ENCODE peak calls at places on chromosomes 11 and 22, in seven cellular contexts. One of them, this sample, is unnamed.

GRCh38 chr22:36540867-36541642 is 12.1 kb upstream of the EIF3D start:
- DNase-seq in EL: peak; percentile 64
- DNase-seq in small intestine: no peak
- DNase-seq in nucleus accumbens: no peak
- DNase-seq in GM18507: no peak
- DNase-seq in uterus: no peak
- DNase-seq in epithelial cell of esophagus: no peak
- DNase-seq in this sample: peak; percentile 73

GRCh38 chr11:1198766-1199688 is 23.8 kb upstream of the MUC5B start:
- DNase-seq in EL: no peak
- DNase-seq in small intestine: no peak
- DNase-seq in nucleus accumbens: no peak
- DNase-seq in GM18507: no peak
- DNase-seq in uterus: peak; percentile 11
- DNase-seq in epithelial cell of esophagus: no peak
- DNase-seq in this sample: no peak

GRCh38 chr22:35328472-35328885 is 28.8 kb downstream of the TOM1 start:
- DNase-seq in EL: no peak
- DNase-seq in small intestine: no peak
- DNase-seq in nucleus accumbens: no peak
- DNase-seq in GM18507: no peak
- DNase-seq in uterus: no peak
- DNase-seq in epithelial cell of esophagus: no peak
- DNase-seq in this sample: no peak

GRCh38 chr11:68077617-68078592 is 39.1 kb downstream of the TCIRG1 start:
- DNase-seq in EL: no peak
- DNase-seq in small intestine: no peak
- DNase-seq in nucleus accumbens: no peak
- DNase-seq in GM18507: peak; percentile 64
- DNase-seq in uterus: no peak
- DNase-seq in epithelial cell of esophagus: peak; percentile 25
- DNase-seq in this sample: no peak

GRCh38 chr22:49040111-49040510 is 787.6 kb downstream of the BRD1 start:
- DNase-seq in EL: no peak
- DNase-seq in small intestine: no peak
- DNase-seq in nucleus accumbens: no peak
- DNase-seq in GM18507: no peak
- DNase-seq in uterus: no peak
- DNase-seq in epithelial cell of esophagus: no peak
- DNase-seq in this sample: no peak

GRCh38 chr11:57763568-57763967 is 2.0 kb downstream of the CTNND1 start:
- DNase-seq in EL: peak; percentile 58
- DNase-seq in small intestine: peak; percentile 68
- DNase-seq in nucleus accumbens: no peak
- DNase-seq in GM18507: no peak
- DNase-seq in uterus: no peak
- DNase-seq in epithelial cell of esophagus: peak; percentile 69
- DNase-seq in this sample: peak; percentile 45

GRCh38 chr22:30584441-30584840 is 7.3 kb downstream of the PES1 start:
- DNase-seq in EL: no peak
- DNase-seq in small intestine: no peak
- DNase-seq in nucleus accumbens: no peak
- DNase-seq in GM18507: no peak
- DNase-seq in uterus: no peak
- DNase-seq in epithelial cell of esophagus: no peak
- DNase-seq in this sample: no peak

GRCh38 chr22:33757443-33758124 is 162.7 kb downstream of the LARGE1 start:
- DNase-seq in EL: no peak
- DNase-seq in small intestine: no peak
- DNase-seq in nucleus accumbens: no peak
- DNase-seq in GM18507: no peak
- DNase-seq in uterus: peak; percentile 61
- DNase-seq in epithelial cell of esophagus: no peak
- DNase-seq in this sample: no peak

GRCh38 chr11:20467458-20468185 is 80.1 kb downstream of the PRMT3 start:
- DNase-seq in EL: no peak
- DNase-seq in small intestine: no peak
- DNase-seq in nucleus accumbens: no peak
- DNase-seq in GM18507: no peak
- DNase-seq in uterus: no peak
- DNase-seq in epithelial cell of esophagus: no peak
- DNase-seq in this sample: no peak

GRCh38 chr11:26297179-26297970 is 34.6 kb upstream of the ANO3 start:
- DNase-seq in EL: peak; percentile 43
- DNase-seq in small intestine: peak; percentile 47
- DNase-seq in nucleus accumbens: no peak
- DNase-seq in GM18507: no peak
- DNase-seq in uterus: no peak
- DNase-seq in epithelial cell of esophagus: peak; percentile 82
- DNase-seq in this sample: peak; percentile 14

GRCh38 chr22:31983911-31984661 is 39.8 kb downstream of the YWHAH start:
- DNase-seq in EL: no peak
- DNase-seq in small intestine: peak; percentile 51
- DNase-seq in nucleus accumbens: no peak
- DNase-seq in GM18507: no peak
- DNase-seq in uterus: no peak
- DNase-seq in epithelial cell of esophagus: no peak
- DNase-seq in this sample: no peak

GRCh38 chr11:93005239-93005638 is 35.8 kb downstream of the MTNR1B start:
- DNase-seq in EL: peak; percentile 12
- DNase-seq in small intestine: no peak
- DNase-seq in nucleus accumbens: no peak
- DNase-seq in GM18507: no peak
- DNase-seq in uterus: no peak
- DNase-seq in epithelial cell of esophagus: peak; percentile 93
- DNase-seq in this sample: no peak

GRCh38 chr11:69705901-69706787 is 2.3 kb upstream of the FGF19 start:
- DNase-seq in EL: no peak
- DNase-seq in small intestine: peak; percentile 49
- DNase-seq in nucleus accumbens: no peak
- DNase-seq in GM18507: no peak
- DNase-seq in uterus: no peak
- DNase-seq in epithelial cell of esophagus: no peak
- DNase-seq in this sample: no peak

GRCh38 chr11:18526521-18527296 is at the start of gene TSG101:
- DNase-seq in EL: peak; percentile 94
- DNase-seq in small intestine: peak; percentile 94
- DNase-seq in nucleus accumbens: peak; percentile 83
- DNase-seq in GM18507: peak; percentile 88
- DNase-seq in uterus: peak; percentile 92
- DNase-seq in epithelial cell of esophagus: peak; percentile 93
- DNase-seq in this sample: peak; percentile 93

GRCh38 chr22:45540122-45540521 is 37.4 kb downstream of the FBLN1 start:
- DNase-seq in EL: no peak
- DNase-seq in small intestine: no peak
- DNase-seq in nucleus accumbens: no peak
- DNase-seq in GM18507: no peak
- DNase-seq in uterus: no peak
- DNase-seq in epithelial cell of esophagus: no peak
- DNase-seq in this sample: peak; percentile 71

GRCh38 chr11:114340311-114341131 is 44.3 kb downstream of the NNMT start:
- DNase-seq in EL: peak; percentile 79
- DNase-seq in small intestine: peak; percentile 60
- DNase-seq in nucleus accumbens: no peak
- DNase-seq in GM18507: no peak
- DNase-seq in uterus: peak; percentile 26
- DNase-seq in epithelial cell of esophagus: peak; percentile 69
- DNase-seq in this sample: peak; percentile 50

GRCh38 chr11:69450064-69450856 is 31.2 kb upstream of the LINC01488 start:
- DNase-seq in EL: no peak
- DNase-seq in small intestine: no peak
- DNase-seq in nucleus accumbens: no peak
- DNase-seq in GM18507: no peak
- DNase-seq in uterus: no peak
- DNase-seq in epithelial cell of esophagus: no peak
- DNase-seq in this sample: no peak

GRCh38 chr22:42262964-42263363 is 7.5 kb downstream of the TCF20 start:
- DNase-seq in EL: no peak
- DNase-seq in small intestine: no peak
- DNase-seq in nucleus accumbens: no peak
- DNase-seq in GM18507: no peak
- DNase-seq in uterus: no peak
- DNase-seq in epithelial cell of esophagus: no peak
- DNase-seq in this sample: no peak

GRCh38 chr22:31561238-31561887 is 65.0 kb downstream of the SFI1 start:
- DNase-seq in EL: peak; percentile 74
- DNase-seq in small intestine: peak; percentile 89
- DNase-seq in nucleus accumbens: peak; percentile 26
- DNase-seq in GM18507: no peak
- DNase-seq in uterus: peak; percentile 64
- DNase-seq in epithelial cell of esophagus: peak; percentile 86
- DNase-seq in this sample: peak; percentile 80

GRCh38 chr22:17786435-17787158 is 12.3 kb upstream of the BID start:
- DNase-seq in EL: no peak
- DNase-seq in small intestine: peak; percentile 91
- DNase-seq in nucleus accumbens: peak; percentile 20
- DNase-seq in GM18507: no peak
- DNase-seq in uterus: peak; percentile 69
- DNase-seq in epithelial cell of esophagus: peak; percentile 15
- DNase-seq in this sample: no peak

GRCh38 chr22:43885319-43885671 is 6.5 kb downstream of the PNPLA5 start:
- DNase-seq in EL: no peak
- DNase-seq in small intestine: no peak
- DNase-seq in nucleus accumbens: no peak
- DNase-seq in GM18507: no peak
- DNase-seq in uterus: no peak
- DNase-seq in epithelial cell of esophagus: no peak
- DNase-seq in this sample: no peak

GRCh38 chr22:23772315-23773246 is at the start of gene MMP11:
- DNase-seq in EL: peak; percentile 62
- DNase-seq in small intestine: peak; percentile 62
- DNase-seq in nucleus accumbens: no peak
- DNase-seq in GM18507: no peak
- DNase-seq in uterus: peak; percentile 63
- DNase-seq in epithelial cell of esophagus: peak; percentile 17
- DNase-seq in this sample: no peak

GRCh38 chr22:37193629-37194191 is 5.7 kb upstream of the C1QTNF6 start:
- DNase-seq in EL: peak; percentile 56
- DNase-seq in small intestine: peak; percentile 40
- DNase-seq in nucleus accumbens: no peak
- DNase-seq in GM18507: no peak
- DNase-seq in uterus: peak; percentile 35
- DNase-seq in epithelial cell of esophagus: no peak
- DNase-seq in this sample: no peak

GRCh38 chr11:559712-560304 is 730 bp downstream of the LMNTD2 start:
- DNase-seq in EL: no peak
- DNase-seq in small intestine: peak; percentile 89
- DNase-seq in nucleus accumbens: no peak
- DNase-seq in GM18507: no peak
- DNase-seq in uterus: no peak
- DNase-seq in epithelial cell of esophagus: no peak
- DNase-seq in this sample: no peak

GRCh38 chr11:96741068-96741467 is 351.3 kb downstream of the JRKL start:
- DNase-seq in EL: peak; percentile 17
- DNase-seq in small intestine: no peak
- DNase-seq in nucleus accumbens: no peak
- DNase-seq in GM18507: no peak
- DNase-seq in uterus: no peak
- DNase-seq in epithelial cell of esophagus: no peak
- DNase-seq in this sample: no peak

GRCh38 chr11:28366549-28367341 is 258.6 kb downstream of the METTL15 start:
- DNase-seq in EL: peak; percentile 20
- DNase-seq in small intestine: no peak
- DNase-seq in nucleus accumbens: no peak
- DNase-seq in GM18507: no peak
- DNase-seq in uterus: no peak
- DNase-seq in epithelial cell of esophagus: peak; percentile 20
- DNase-seq in this sample: no peak

GRCh38 chr11:50037282-50037681 is 4.6 kb downstream of the OR4C45 start:
- DNase-seq in EL: no peak
- DNase-seq in small intestine: no peak
- DNase-seq in nucleus accumbens: no peak
- DNase-seq in GM18507: no peak
- DNase-seq in uterus: no peak
- DNase-seq in epithelial cell of esophagus: peak; percentile 1
- DNase-seq in this sample: peak; percentile 8

GRCh38 chr11:126310229-126310991 is 6.5 kb downstream of the DCPS start:
- DNase-seq in EL: peak; percentile 76
- DNase-seq in small intestine: peak; percentile 55
- DNase-seq in nucleus accumbens: peak; percentile 54
- DNase-seq in GM18507: no peak
- DNase-seq in uterus: peak; percentile 81
- DNase-seq in epithelial cell of esophagus: peak; percentile 69
- DNase-seq in this sample: peak; percentile 49